ENCODE peak calls at places on chromosomes 12 and 14, in seven cellular contexts. X is A673, G is HCT116, E is hepatocyte, H is PC-3, K is PC-9, B is neural progenitor cell. Q is an unnamed sample.

GRCh38 chr14:70281938-70282337 is 77.5 kb downstream of the COX16 start:
- DNase-seq in G (no peak), K (no peak), B (peak), H (no peak), E (peak), X (no peak), Q (no peak)

GRCh38 chr14:98904677-98905076 is 367.3 kb downstream of the BCL11B start:
- DNase-seq in G (no peak), B (no peak), H (no peak), E (no peak), K (no peak), X (no peak), Q (no peak)

GRCh38 chr12:130847097-130847496 is 8.0 kb upstream of the STX2 start:
- DNase-seq in K (no peak), X (no peak), B (no peak), G (no peak), E (peak), H (no peak), Q (no peak)

GRCh38 chr12:101823891-101824290 is 6.9 kb downstream of the GNPTAB start:
- DNase-seq in G (peak), E (peak), X (peak), B (peak), H (peak), K (no peak), Q (no peak)

GRCh38 chr12:120249266-120249874 is 16.2 kb downstream of the PXN start:
- DNase-seq in E (no peak), X (no peak), B (no peak), G (no peak), K (no peak), H (no peak), Q (no peak)

GRCh38 chr12:77625441-77625840 is 205.3 kb upstream of the NAV3 start:
- DNase-seq in H (peak), K (no peak), E (peak), X (no peak), G (no peak), B (no peak), Q (no peak)

GRCh38 chr14:52513249-52513648 is 39.1 kb downstream of the TXNDC16 start:
- DNase-seq in B (no peak), X (no peak), G (no peak), E (no peak), K (no peak), H (no peak), Q (no peak)

GRCh38 chr14:78917462-78917861 is 747.3 kb downstream of the NRXN3 start:
- DNase-seq in E (no peak), X (no peak), B (no peak), H (no peak), K (no peak), G (no peak), Q (no peak)

GRCh38 chr14:48974994-48975393 is 611.2 kb downstream of the RPS29 start:
- DNase-seq in E (no peak), G (no peak), X (no peak), H (no peak), K (no peak), B (no peak), Q (no peak)

GRCh38 chr14:61811882-61812346 is 49.7 kb downstream of the SNAPC1 start:
- DNase-seq in K (no peak), B (no peak), H (no peak), X (no peak), E (no peak), G (no peak), Q (no peak)

GRCh38 chr14:67738740-67739504 is 37.2 kb downstream of the RDH12 start:
- DNase-seq in G (peak), K (peak), H (peak), E (peak), X (peak), B (no peak), Q (peak)

GRCh38 chr12:50055831-50056628 is 1.4 kb upstream of the ASIC1 start:
- DNase-seq in E (peak), B (peak), G (peak), X (peak), H (peak), K (no peak), Q (no peak)
- TF ChIP-seq EZH2 in E (no peak), B (no peak), G (no peak), X (no peak), H (no peak), K (no peak), Q (no peak)

GRCh38 chr14:103520269-103520656 is 2.4 kb downstream of the CKB start:
- DNase-seq in G (no peak), B (no peak), H (no peak), K (no peak), X (no peak), E (peak), Q (no peak)

GRCh38 chr14:103522028-103522581 is 525 bp downstream of the CKB start:
- DNase-seq in X (no peak), G (no peak), E (no peak), H (no peak), K (no peak), B (peak), Q (no peak)

GRCh38 chr14:103520657-103521437 is 1.8 kb downstream of the CKB start:
- DNase-seq in E (peak), X (peak), G (peak), H (peak), B (peak), K (peak), Q (no peak)

GRCh38 chr14:103522649-103523582 is at the start of gene CKB:
- DNase-seq in G (no peak), B (peak), E (peak), H (peak), K (no peak), X (peak), Q (no peak)

GRCh38 chr14:103521438-103521961 is 1.1 kb downstream of the CKB start:
- DNase-seq in K (no peak), H (peak), X (peak), B (peak), G (no peak), E (no peak), Q (no peak)
- TF ChIP-seq EZH2 in K (no peak), H (no peak), X (no peak), B (no peak), G (no peak), E (no peak), Q (no peak)

GRCh38 chr14:36504805-36505192 is 15.2 kb downstream of the NKX2-1 start:
- DNase-seq in G (no peak), X (no peak), K (no peak), B (peak), H (no peak), E (no peak), Q (no peak)

GRCh38 chr14:36506732-36507614 is 13.1 kb downstream of the NKX2-1 start:
- DNase-seq in E (no peak), B (no peak), X (no peak), H (no peak), G (no peak), K (no peak), Q (no peak)

GRCh38 chr14:36503771-36504741 is 16.0 kb downstream of the NKX2-1 start:
- DNase-seq in X (no peak), E (peak), B (peak), H (no peak), G (no peak), K (no peak), Q (no peak)

GRCh38 chr14:36505892-36506731 is 13.9 kb downstream of the NKX2-1 start:
- DNase-seq in E (no peak), H (no peak), X (no peak), G (no peak), B (peak), K (no peak), Q (no peak)

GRCh38 chr14:36505193-36505815 is 14.7 kb downstream of the NKX2-1 start:
- DNase-seq in B (peak), X (no peak), E (peak), G (no peak), H (no peak), K (no peak), Q (no peak)
- TF ChIP-seq EZH2 in B (peak), X (peak), E (peak), G (no peak), H (no peak), K (no peak), Q (no peak)

DNA sequence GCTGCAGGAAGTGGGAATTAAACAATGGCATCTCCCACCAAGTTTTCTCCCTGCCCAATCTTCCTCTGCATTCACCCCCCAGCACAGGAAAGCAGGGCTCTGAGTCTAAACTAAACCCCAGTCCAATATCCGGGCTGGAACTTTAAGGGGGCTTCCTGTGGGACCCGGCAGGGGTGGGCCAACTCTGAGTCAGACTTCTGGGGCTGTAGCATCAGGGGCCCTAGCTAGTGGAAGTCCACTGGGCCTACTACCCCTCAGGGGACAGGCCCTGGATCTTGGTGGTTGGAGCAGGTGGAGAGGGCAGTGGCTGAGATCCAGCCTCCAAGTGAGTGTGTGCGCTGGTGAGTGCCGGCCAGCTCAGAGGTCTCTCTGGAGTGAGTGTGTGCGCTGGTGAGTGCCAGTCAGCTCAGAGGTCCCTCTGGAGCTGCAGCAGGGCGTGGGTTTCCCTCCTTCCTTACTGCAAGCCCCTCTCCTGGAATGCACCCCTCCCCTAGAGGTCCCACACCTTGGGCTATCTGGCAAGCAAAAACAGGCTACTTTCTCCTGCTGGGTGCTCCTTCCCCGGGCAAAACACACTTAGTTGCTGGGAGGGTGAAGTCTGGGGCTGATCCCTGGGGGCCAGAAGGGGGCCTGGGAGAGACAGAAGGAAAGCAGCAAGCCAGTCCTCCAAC is 5.6 kb upstream of the LHX5 start:
- DNase-seq in X (no peak), B (peak), E (no peak), K (no peak), G (no peak), H (no peak), Q (no peak)
- TF ChIP-seq EZH2 in X (no peak), B (no peak), E (no peak), K (no peak), G (no peak), H (no peak), Q (no peak)

GRCh38 chr12:27426743-27427142 is 19.8 kb upstream of the SMCO2 start:
- DNase-seq in X (no peak), H (no peak), K (no peak), B (no peak), G (no peak), E (no peak), Q (no peak)

GRCh38 chr12:27427824-27428223 is 18.7 kb upstream of the SMCO2 start:
- DNase-seq in X (no peak), E (no peak), B (no peak), K (no peak), H (peak), G (no peak), Q (no peak)

GRCh38 chr12:27429606-27430005 is 16.9 kb upstream of the SMCO2 start:
- DNase-seq in E (no peak), G (no peak), B (no peak), K (no peak), H (no peak), X (no peak), Q (no peak)

GRCh38 chr12:27431185-27431584 is 15.4 kb upstream of the SMCO2 start:
- DNase-seq in X (no peak), H (no peak), E (no peak), K (no peak), G (no peak), B (no peak), Q (no peak)

DNA sequence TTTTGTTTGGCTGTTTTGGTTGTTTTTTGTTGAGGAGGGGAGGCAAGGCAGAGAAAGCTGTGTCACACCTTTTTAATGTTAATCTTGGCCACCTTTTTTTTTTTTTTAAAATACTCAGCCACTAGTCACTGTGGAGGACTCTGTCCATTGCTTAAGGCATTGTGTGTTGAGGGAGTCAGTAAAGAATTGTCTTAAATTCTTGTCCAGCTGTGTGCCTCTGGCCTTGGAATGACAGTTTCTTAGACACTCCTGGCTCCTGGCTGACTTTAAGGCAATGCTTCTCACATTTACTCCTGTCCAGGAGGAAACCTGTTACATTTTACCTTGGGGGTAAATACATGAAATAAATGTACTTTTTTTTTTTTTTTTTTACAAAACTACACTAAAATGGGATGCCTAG is 18.1 kb upstream of the SMCO2 start:
- DNase-seq in X (no peak), G (no peak), B (no peak), E (no peak), K (no peak), H (no peak), Q (no peak)
- TF ChIP-seq EZH2 in X (no peak), G (no peak), B (no peak), E (no peak), K (no peak), H (no peak), Q (no peak)

DNA sequence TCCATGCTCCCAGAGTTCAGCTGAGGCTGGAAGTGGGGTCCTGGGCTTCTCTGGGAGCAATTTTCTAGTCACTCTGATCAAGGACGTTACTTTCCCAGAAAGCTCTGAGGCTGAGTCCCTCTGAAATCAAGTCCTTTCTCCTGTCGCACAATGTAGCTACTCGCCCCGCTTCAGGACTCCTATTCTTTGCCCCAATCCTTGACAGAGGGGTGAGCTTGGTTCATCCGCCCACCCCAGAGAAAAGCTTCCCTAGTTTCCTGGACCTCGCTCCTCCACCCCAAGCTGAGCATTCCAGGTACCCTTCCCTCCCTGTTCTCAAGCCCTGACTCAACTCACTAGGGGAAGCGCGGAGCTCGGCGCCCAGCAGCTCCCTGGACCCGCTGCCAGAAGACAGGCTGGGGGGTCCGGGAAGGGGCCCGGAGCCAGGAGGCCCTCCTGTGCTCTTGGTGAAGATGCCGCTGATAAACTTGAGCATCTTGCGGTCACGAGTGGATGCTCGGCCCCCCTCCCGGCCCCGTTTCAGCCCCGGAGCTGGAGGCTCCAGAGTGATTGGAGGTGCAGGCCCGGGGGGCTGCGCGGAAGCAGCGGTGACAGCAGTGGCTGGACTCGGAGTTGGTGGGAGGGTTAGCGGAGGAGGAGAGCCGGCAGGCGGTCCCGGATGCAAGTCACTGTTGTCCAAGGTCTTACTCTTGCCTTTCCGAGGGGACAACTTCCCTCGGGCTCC is 1.6 kb downstream of the AGAP2 start:
- DNase-seq in G (no peak), B (peak), K (no peak), H (no peak), X (no peak), E (no peak), Q (no peak)
- TF ChIP-seq EZH2 in G (no peak), B (no peak), K (no peak), H (no peak), X (no peak), E (peak), Q (peak)

DNA sequence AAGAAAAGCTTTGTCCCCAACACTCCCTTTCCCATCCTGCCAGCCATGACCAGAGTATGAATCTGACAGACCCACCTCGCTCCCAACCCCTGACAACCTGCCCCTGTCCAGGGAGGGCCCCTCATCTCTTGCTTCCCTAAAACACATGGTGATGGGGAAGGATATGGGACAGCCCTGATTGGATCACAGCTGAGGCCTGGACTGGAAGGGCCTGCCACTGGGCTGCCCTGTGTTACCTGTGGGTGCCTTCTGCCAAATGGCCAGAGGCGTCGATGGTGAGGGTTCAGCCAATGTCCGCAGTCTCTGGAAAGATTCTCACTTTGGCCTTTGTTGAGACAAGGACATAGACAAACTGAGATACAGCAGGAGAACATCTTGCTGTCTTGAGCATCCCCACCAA is 13.3 kb upstream of the RERG start:
- DNase-seq in B (no peak), K (no peak), G (no peak), E (no peak), H (no peak), X (no peak), Q (no peak)
- TF ChIP-seq EZH2 in B (no peak), K (no peak), G (no peak), E (no peak), H (no peak), X (no peak), Q (no peak)

GRCh38 chr14:37593496-37594237 is 1.4 kb downstream of the FOXA1 start:
- DNase-seq in B (no peak), H (no peak), K (no peak), E (no peak), G (no peak), X (no peak), Q (no peak)
- TF ChIP-seq EZH2 in B (no peak), H (no peak), K (no peak), E (no peak), G (no peak), X (no peak), Q (no peak)

Q was measured in SK-N-MC.